ENCODE peak calls at places on chromosomes 2 and 18, in six cellular contexts. W is prostate gland, D is GM12878, S is SK-N-SH, F is HCT116, B is transverse colon. J is an unnamed sample.

GRCh38 chr2:199315299-199316179 is 142.2 kb downstream of the SATB2 start:
- DNase-seq in S (no peak), W (no peak), D (no peak), B (no peak), F (no peak), J (no peak)

GRCh38 chr2:27408601-27409320 is 630 bp downstream of the PPM1G start:
- DNase-seq in S (no peak), D (no peak), B (peak), F (no peak), W (no peak), J (no peak)

GRCh38 chr2:51813245-51813644 is 781.3 kb upstream of the NRXN1 start:
- DNase-seq in F (peak), D (no peak), B (no peak), S (no peak), W (no peak), J (no peak)

GRCh38 chr2:63882395-63883130 is 40.9 kb downstream of the UGP2 start:
- DNase-seq in F (no peak), W (no peak), S (no peak), D (no peak), B (no peak), J (no peak)

GRCh38 chr2:10668402-10669012 is 21.3 kb downstream of the NOL10 start:
- DNase-seq in B (no peak), D (peak), W (peak), F (peak), S (peak), J (no peak)

GRCh38 chr2:96112501-96113366 is 3.6 kb downstream of the ADRA2B start:
- DNase-seq in W (no peak), B (no peak), D (no peak), S (no peak), F (no peak), J (no peak)

GRCh38 chr2:180327185-180327584 is 320.1 kb upstream of the CWC22 start:
- DNase-seq in B (no peak), S (no peak), D (no peak), F (no peak), W (no peak), J (no peak)

GRCh38 chr2:144071461-144071860 is 448.5 kb downstream of the ZEB2 start:
- DNase-seq in D (no peak), S (no peak), W (no peak), F (no peak), B (no peak), J (no peak)

GRCh38 chr18:35464731-35465728 is 32.7 kb downstream of the INO80C start:
- DNase-seq in S (no peak), D (no peak), B (no peak), W (no peak), F (no peak), J (no peak)

GRCh38 chr2:165795011-165795410 is 964 bp upstream of the GALNT3 start:
- DNase-seq in D (no peak), S (no peak), W (no peak), F (no peak), B (peak), J (no peak)

GRCh38 chr2:54809814-54810213 is 86.4 kb downstream of the EML6 start:
- DNase-seq in D (no peak), W (no peak), B (no peak), S (no peak), F (peak), J (no peak)

GRCh38 chr2:109659356-109660045 is 45.3 kb downstream of the SOWAHC start:
- DNase-seq in F (no peak), B (no peak), W (no peak), D (no peak), S (no peak), J (no peak)

GRCh38 chr2:126534508-126534907 is 121.5 kb upstream of the GYPC start:
- DNase-seq in S (no peak), W (no peak), B (no peak), D (no peak), F (no peak), J (no peak)

GRCh38 chr2:231395188-231396057 is at the start of gene B3GNT7:
- DNase-seq in S (peak), W (no peak), B (peak), D (no peak), F (no peak), J (no peak)

GRCh38 chr18:77056399-77057015 is 76.1 kb downstream of the MBP start:
- DNase-seq in W (no peak), B (no peak), S (no peak), D (no peak), F (no peak), J (no peak)

GRCh38 chr2:47833516-47833968 is 50.6 kb downstream of the MSH6 start:
- DNase-seq in W (no peak), B (no peak), S (no peak), D (peak), F (no peak), J (no peak)

GRCh38 chr18:78041218-78041617 is 791.6 kb downstream of the GALR1 start:
- DNase-seq in D (no peak), B (no peak), F (no peak), W (no peak), S (no peak), J (no peak)

GRCh38 chr2:185608799-185609198 is 129.8 kb upstream of the FSIP2 start:
- DNase-seq in W (no peak), B (no peak), F (peak), D (no peak), S (peak), J (no peak)

GRCh38 chr2:47311764-47312503 is 91.0 kb upstream of the MSH2 start:
- DNase-seq in F (no peak), B (no peak), W (no peak), D (no peak), S (no peak), J (no peak)

GRCh38 chr2:69012310-69013122 is 463 bp upstream of the ANTXR1 start:
- DNase-seq in W (peak), F (peak), D (no peak), S (peak), B (peak), J (peak)

GRCh38 chr18:2985628-2986027 is 27.3 kb downstream of the LPIN2 start:
- DNase-seq in B (no peak), W (no peak), S (no peak), F (peak), D (no peak), J (no peak)

GRCh38 chr2:197058777-197059176 is 132.3 kb upstream of the PGAP1 start:
- DNase-seq in F (no peak), B (no peak), S (peak), W (no peak), D (no peak), J (no peak)

GRCh38 chr2:30428034-30428662 is 18.9 kb upstream of the LCLAT1 start:
- DNase-seq in F (no peak), D (no peak), B (no peak), W (no peak), S (peak), J (no peak)

GRCh38 chr18:62571648-62572047 is 48.8 kb downstream of the ZCCHC2 start:
- DNase-seq in B (no peak), F (no peak), S (no peak), D (no peak), W (no peak), J (no peak)

GRCh38 chr2:208047840-208048239 is 22.5 kb upstream of the PLEKHM3 start:
- DNase-seq in D (no peak), B (peak), W (no peak), S (no peak), F (no peak), J (no peak)

GRCh38 chr2:224946911-224947310 is 95.4 kb downstream of the DOCK10 start:
- DNase-seq in F (no peak), S (no peak), W (no peak), B (no peak), D (no peak), J (no peak)

GRCh38 chr18:63365909-63366269 is 1.1 kb downstream of the KDSR start:
- DNase-seq in F (no peak), W (peak), S (peak), B (peak), D (no peak), J (no peak)

GRCh38 chr2:107585851-107586250 is 240.8 kb upstream of the RGPD4 start:
- DNase-seq in B (no peak), D (no peak), F (no peak), W (no peak), S (no peak), J (no peak)

GRCh38 chr18:49845629-49846252 is 32.4 kb upstream of the ACAA2 start:
- DNase-seq in W (no peak), B (no peak), D (no peak), F (no peak), S (peak), J (no peak)

GRCh38 chr2:83055338-83056010 is 1403.6 kb downstream of the SUCLG1 start:
- DNase-seq in F (no peak), W (no peak), S (no peak), D (no peak), B (no peak), J (no peak)

GRCh38 chr2:73983322-73984202 is 1.1 kb upstream of the TET3 start:
- DNase-seq in B (peak), W (peak), D (no peak), S (peak), F (peak), J (peak)

GRCh38 chr2:46848446-46848845 is 67.2 kb downstream of the MCFD2 start:
- DNase-seq in W (no peak), B (no peak), D (no peak), S (no peak), F (no peak), J (no peak)

GRCh38 chr2:100613719-100614118 is 50.9 kb downstream of the PDCL3 start:
- DNase-seq in S (no peak), D (no peak), W (no peak), B (no peak), F (no peak), J (no peak)

GRCh38 chr18:48645427-48646002 is 106.7 kb downstream of the CTIF start:
- DNase-seq in F (no peak), B (no peak), W (no peak), S (no peak), D (no peak), J (no peak)

GRCh38 chr2:6826081-6826913 is 39.4 kb downstream of the CMPK2 start:
- DNase-seq in D (peak), S (no peak), F (peak), B (peak), W (peak), J (no peak)

GRCh38 chr2:174605687-174606086 is 8.1 kb upstream of the WIPF1 start:
- DNase-seq in D (no peak), W (no peak), F (peak), S (no peak), B (no peak), J (no peak)

DNA sequence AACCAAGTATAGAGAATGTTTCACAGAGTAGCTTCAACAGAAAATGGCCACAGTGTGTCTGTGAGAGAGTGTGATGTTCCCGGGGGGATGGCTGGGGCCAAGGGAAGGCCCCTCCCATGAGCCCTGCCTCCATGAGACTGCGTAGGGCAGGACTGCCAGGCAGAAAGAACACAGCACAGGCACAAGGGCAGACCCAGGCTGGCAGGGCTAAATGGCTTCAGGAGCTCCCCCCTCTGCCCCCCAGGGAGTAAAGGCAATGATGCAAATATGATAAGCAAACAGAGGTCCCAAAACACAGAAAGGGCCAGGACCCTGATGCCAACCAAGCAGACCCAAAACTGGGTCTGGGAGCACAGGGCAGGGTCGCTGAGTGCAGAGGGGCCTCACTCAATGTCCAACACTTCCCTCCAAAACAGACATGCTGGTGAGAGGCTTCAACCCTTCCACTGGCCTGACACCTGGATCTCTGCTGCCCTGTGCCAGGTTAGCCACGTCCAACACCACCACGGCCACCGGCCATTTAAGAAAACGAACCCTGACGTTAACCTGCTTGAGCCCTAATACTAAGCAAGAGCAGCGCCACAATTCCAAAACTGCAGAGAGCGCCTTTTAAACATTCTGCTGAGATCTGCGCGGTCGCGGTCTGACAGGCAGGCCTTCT is 90.3 kb downstream of the HDAC4 start:
- DNase-seq in D (no peak), W (no peak), F (no peak), B (peak), S (no peak), J (peak)
- TF ChIP-seq POLR2AphosphoS5 in D (no peak), W (no peak), F (no peak), B (no peak), S (no peak), J (no peak)

GRCh38 chr2:105974800-105975199 is 219.3 kb downstream of the UXS1 start:
- DNase-seq in B (no peak), D (no peak), F (no peak), S (no peak), W (no peak), J (no peak)

GRCh38 chr2:105972226-105972625 is 221.9 kb downstream of the UXS1 start:
- DNase-seq in B (no peak), F (no peak), S (no peak), D (no peak), W (no peak), J (no peak)

DNA sequence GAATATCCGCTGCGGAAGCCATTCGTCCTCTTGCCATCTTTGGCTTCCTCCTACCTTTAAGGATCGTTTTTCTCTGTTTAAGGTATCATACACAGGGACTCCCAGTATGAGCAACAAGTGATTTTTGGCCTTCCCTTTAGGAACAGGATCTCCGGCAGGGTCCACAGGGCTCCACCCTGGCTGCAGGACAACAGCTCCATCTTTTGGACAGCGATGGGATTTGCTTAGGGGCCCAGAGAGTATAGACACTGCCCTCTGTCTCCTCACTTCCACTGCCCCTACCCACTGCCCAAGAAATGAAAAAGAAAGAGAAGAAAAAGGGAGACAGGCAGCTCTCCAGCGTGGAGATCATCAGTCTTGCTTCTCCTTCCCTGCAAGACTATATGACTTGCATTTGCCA is 224.5 kb downstream of the UXS1 start:
- DNase-seq in S (peak), B (no peak), W (no peak), F (peak), D (no peak), J (no peak)
- TF ChIP-seq CTCF in S (peak), B (no peak), W (no peak), F (peak), D (peak), J (no peak)

GRCh38 chr2:241149925-241150659 is at the start of gene PPP1R7:
- DNase-seq in B (peak), W (peak), D (peak), S (peak), F (peak), J (peak)

GRCh38 chr2:241148891-241149674 is at the start of gene PASK:
- DNase-seq in S (peak), B (peak), F (peak), W (peak), D (peak), J (peak)

GRCh38 chr2:241149675-241149924 is 328 bp upstream of the PASK start:
- DNase-seq in S (no peak), D (no peak), W (no peak), B (no peak), F (no peak), J (no peak)

GRCh38 chr2:241151934-241152660 is 1.8 kb downstream of the PPP1R7 start:
- DNase-seq in F (no peak), B (no peak), D (no peak), W (no peak), S (no peak), J (no peak)

GRCh38 chr2:241150660-241151530 is 628 bp downstream of the PPP1R7 start:
- DNase-seq in B (peak), S (no peak), W (peak), F (no peak), D (no peak), J (no peak)
- TF ChIP-seq POLR2AphosphoS5 in B (no peak), S (no peak), W (no peak), F (no peak), D (no peak), J (no peak)

DNA sequence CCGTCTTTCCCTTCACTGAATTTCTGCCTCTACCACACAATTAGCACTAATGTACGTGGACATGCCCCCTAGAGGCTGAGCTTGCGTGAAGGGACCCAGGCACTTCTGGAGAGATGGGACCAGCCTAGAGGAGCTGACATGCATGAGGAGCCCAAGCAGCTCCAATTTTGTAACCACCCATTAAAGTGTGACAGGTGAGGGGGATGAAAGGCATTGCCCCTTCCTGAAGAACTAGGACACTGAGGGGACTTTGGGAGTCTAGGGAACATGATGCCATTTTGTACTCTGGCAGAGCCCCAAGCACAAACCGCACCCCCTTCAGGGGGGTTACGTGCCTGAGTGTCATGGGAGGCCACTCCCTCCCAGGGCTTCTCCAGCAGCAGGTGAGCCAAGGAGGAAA is 63.6 kb downstream of the HNRNPLL start:
- DNase-seq in S (no peak), D (no peak), W (no peak), B (no peak), F (no peak), J (no peak)
- TF ChIP-seq CTCF in S (no peak), D (no peak), W (no peak), B (no peak), F (no peak), J (no peak)